ENCODE peak calls at places on chromosomes 7 and 10, in four cellular contexts. Z is CD8-positive, alpha-beta memory T cell; H is BE2C; A is adrenal gland. G is an unnamed sample. For H3K4me1 and H3K9me3, the result is how much of the 10 kb centered on the place peaks cover.

GRCh38 chr7:76302299-76303056 is at the start of gene HSPB1:
- DNase-seq in Z (peak), H (peak), A (peak), G (no peak)

GRCh38 chr10:11344550-11344949 is 266.9 kb downstream of the USP6NL start:
- DNase-seq in Z (no peak), H (no peak), A (no peak), G (no peak)

GRCh38 chr7:137129025-137129424 is 214.5 kb downstream of the PTN start:
- DNase-seq in Z (no peak), H (no peak), A (no peak), G (no peak)

GRCh38 chr10:130411496-130412070 is 275.4 kb downstream of the GLRX3 start:
- DNase-seq in Z (no peak), H (no peak), A (no peak), G (no peak)

GRCh38 chr7:25758559-25758958 is 393.4 kb upstream of the NFE2L3 start:
- DNase-seq in Z (no peak), H (no peak), A (no peak), G (no peak)

GRCh38 chr10:44198780-44199097 is 186.2 kb downstream of the CXCL12 start:
- DNase-seq in Z (no peak), H (no peak), A (no peak), G (no peak)

GRCh38 chr10:120455004-120455403 is 2.0 kb upstream of the PLPP4 start:
- DNase-seq in Z (no peak), H (no peak), A (no peak), G (no peak)

GRCh38 chr10:89332092-89332633 is 4.4 kb downstream of the IFIT3 start:
- DNase-seq in Z (no peak), H (no peak), A (no peak), G (no peak)

GRCh38 chr7:26588511-26588910 is 275.9 kb downstream of the SKAP2 start:
- DNase-seq in Z (no peak), H (no peak), A (no peak), G (no peak)

GRCh38 chr10:127910464-127910770 is 3.5 kb downstream of the PTPRE start:
- DNase-seq in Z (no peak), H (no peak), A (no peak), G (no peak)

GRCh38 chr7:148711191-148712102 is 12.7 kb downstream of the CUL1 start:
- DNase-seq in Z (no peak), H (no peak), A (no peak), G (no peak)

GRCh38 chr7:151599401-151600227 is 79.9 kb upstream of the RHEB start:
- DNase-seq in Z (no peak), H (no peak), A (peak), G (peak)

GRCh38 chr7:116526897-116527296 is 2.1 kb downstream of the CAV1 start:
- DNase-seq in Z (no peak), H (no peak), A (no peak), G (no peak)

GRCh38 chr10:110566472-110567200 is 859 bp upstream of the SMC3 start:
- DNase-seq in Z (no peak), H (no peak), A (no peak), G (no peak)

GRCh38 chr10:34854147-34854601 is 39.1 kb upstream of the PARD3 start:
- DNase-seq in Z (no peak), H (no peak), A (no peak), G (no peak)

GRCh38 chr7:34160261-34160752 is 255.0 kb downstream of the BMPER start:
- DNase-seq in Z (no peak), H (no peak), A (no peak), G (no peak)

GRCh38 chr7:33644489-33644888 is 260.9 kb upstream of the BMPER start:
- DNase-seq in Z (no peak), H (no peak), A (no peak), G (no peak)

GRCh38 chr10:93030409-93030808 is 30.2 kb upstream of the CYP26C1 start:
- DNase-seq in Z (no peak), H (no peak), A (no peak), G (no peak)

GRCh38 chr7:42671627-42672026 is 240.2 kb downstream of the C7orf25 start:
- DNase-seq in Z (no peak), H (no peak), A (no peak), G (no peak)

GRCh38 chr7:102974366-102975236 is 61.8 kb downstream of the LRRC17 start:
- DNase-seq in Z (no peak), H (peak), A (no peak), G (no peak)

GRCh38 chr7:26598867-26599266 is 265.5 kb downstream of the SKAP2 start:
- DNase-seq in Z (no peak), H (no peak), A (no peak), G (no peak)

GRCh38 chr7:84188811-84189405 is 5.7 kb downstream of the SEMA3A start:
- DNase-seq in Z (no peak), H (no peak), A (no peak), G (no peak)

GRCh38 chr7:7651479-7651878 is 10.9 kb downstream of the UMAD1 start:
- DNase-seq in Z (no peak), H (no peak), A (no peak), G (no peak)

GRCh38 chr10:12448729-12449391 is 99.5 kb downstream of the CAMK1D start:
- DNase-seq in Z (peak), H (no peak), A (no peak), G (peak)

GRCh38 chr7:28815369-28815927 is 142.7 kb downstream of the TRIL start:
- DNase-seq in Z (no peak), H (no peak), A (no peak), G (no peak)

GRCh38 chr7:135262623-135263320 is 29.1 kb downstream of the STRA8 start:
- DNase-seq in Z (no peak), H (no peak), A (no peak), G (no peak)

GRCh38 chr7:11341285-11341944 is 367.7 kb downstream of the PHF14 start:
- DNase-seq in Z (no peak), H (peak), A (no peak), G (no peak)

GRCh38 chr7:23380556-23380955 is 81.4 kb downstream of the MALSU1 start:
- DNase-seq in Z (no peak), H (no peak), A (no peak), G (no peak)

GRCh38 chr10:44978570-44979280 is at the start of gene DEPP1:
- DNase-seq in Z (no peak), H (peak), A (peak), G (peak)

GRCh38 chr7:128741491-128741890 is 2.3 kb downstream of the CALU start:
- DNase-seq in Z (no peak), H (no peak), A (no peak), G (no peak)
- H3K4me3 ChIP-seq in Z (no peak), H (no peak), A (no peak), G (no peak)

DNA sequence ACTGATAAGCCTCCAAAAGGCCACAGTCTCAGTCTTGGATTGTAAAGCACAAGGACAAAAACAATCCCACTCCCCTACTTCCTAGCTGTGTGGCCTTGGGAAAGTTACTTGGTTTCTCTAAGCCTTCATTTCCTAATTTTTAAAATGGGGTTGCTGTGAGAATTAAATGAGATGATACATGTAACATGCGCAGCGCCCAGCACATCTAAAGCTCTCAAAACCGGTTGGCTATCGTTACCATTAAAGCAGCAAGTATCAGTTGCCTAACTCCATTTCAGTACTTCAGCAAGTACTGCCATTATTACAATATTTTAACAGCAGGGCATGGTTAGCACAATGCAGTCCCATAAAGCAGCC is 1.9 kb downstream of the NRCAM start:
- DNase-seq in Z (no peak), H (no peak), A (no peak), G (no peak)
- H3K4me1 ChIP-seq in Z (under half), H (under half), A (under half), G (under half)

GRCh38 chr10:133611079-133611478 is 15.5 kb downstream of the FRG2B start:
- DNase-seq in Z (no peak), H (no peak), A (no peak), G (no peak)

GRCh38 chr10:133613699-133614098 is 12.9 kb downstream of the FRG2B start:
- DNase-seq in Z (no peak), H (no peak), A (no peak), G (no peak)

GRCh38 chr10:133608855-133609254 is 17.7 kb downstream of the FRG2B start:
- DNase-seq in Z (no peak), H (no peak), A (no peak), G (no peak)
- H3K9me3 ChIP-seq in Z (under half), H (under half), A (under half), G (under half)

GRCh38 chr10:86523348-86523747 is 1.8 kb upstream of the WAPL start:
- DNase-seq in Z (no peak), H (no peak), A (peak), G (no peak)
- H3K4me3 ChIP-seq in Z (no peak), H (peak), A (no peak), G (peak)

DNA sequence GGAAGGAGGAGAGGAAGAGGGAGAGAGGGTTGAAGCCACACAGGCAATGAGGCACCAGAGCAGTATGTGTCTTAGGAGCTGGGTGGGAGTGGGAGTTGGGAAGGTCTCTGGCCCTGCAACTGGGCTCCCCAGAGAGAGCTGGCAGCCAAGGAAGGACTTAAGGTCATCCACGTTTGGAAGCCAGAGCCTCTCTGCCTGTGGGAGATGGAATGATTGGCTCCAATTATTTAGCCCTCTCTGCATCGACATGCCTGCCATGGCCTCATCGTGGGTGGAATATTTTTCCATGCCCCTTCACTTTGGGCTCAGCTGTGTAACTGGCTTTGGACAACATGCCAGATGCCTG is 478.5 kb downstream of the RPS24 start:
- DNase-seq in Z (no peak), H (no peak), A (no peak), G (no peak)
- H3K4me1 ChIP-seq in Z (under half), H (under half), A (under half), G (under half)

DNA sequence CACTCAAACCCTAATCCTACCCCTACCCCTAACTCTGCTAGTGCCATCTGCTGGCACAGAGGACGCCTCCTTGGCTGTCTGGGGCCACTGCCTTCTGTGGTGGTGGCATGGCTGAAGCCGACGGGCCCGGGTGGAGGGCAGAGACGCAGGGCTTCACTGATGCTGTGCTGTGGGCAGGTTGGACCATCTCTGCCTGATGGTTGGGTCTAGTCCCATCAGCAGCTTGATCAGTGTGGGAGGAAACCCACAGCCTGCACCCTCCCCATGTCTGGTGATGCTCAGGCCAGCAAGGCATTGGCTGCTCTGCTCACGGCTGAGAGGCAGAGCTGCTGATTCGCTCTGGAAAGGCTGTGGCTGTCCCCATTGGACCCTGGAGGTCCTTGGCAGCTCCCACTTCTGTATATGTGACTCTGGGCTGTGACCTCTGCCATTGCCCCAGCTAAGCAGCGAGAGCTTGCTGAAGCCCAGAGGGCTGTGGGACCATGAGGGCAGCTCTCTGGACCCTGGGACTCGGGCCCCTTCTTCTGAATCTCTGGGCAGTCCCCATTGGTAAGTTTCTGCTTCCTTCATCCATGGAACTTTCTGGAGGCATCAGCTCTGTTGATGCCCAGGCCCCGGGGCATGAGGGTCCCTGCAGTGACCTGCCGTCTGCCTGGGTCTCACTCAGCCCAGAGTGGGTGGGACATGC is at the start of gene SCART1:
- DNase-seq in Z (peak), H (no peak), A (no peak), G (no peak)
- H3K9me3 ChIP-seq in Z (under half), H (under half), A (under half), G (under half)

DNA sequence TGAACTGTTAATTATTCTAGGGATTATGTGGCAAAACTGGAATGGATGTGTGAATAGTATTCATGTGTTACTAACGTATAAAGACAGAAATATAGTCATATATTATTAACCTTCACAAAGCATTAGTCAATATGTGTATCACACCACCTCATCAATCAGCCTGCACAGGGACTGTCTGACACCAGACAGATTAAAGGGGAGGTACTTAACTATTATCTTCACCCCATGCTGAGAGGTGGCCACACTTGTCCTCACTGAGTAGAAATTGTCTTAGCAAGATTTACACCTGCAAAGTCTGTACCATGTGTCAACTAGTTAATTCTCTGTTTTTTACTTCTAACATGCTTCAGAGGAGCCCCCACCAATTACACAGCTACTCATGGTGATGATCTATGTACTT is 146.3 kb upstream of the LRGUK start:
- DNase-seq in Z (no peak), H (no peak), A (no peak), G (no peak)
- H3K4me3 ChIP-seq in Z (no peak), H (no peak), A (no peak), G (no peak)

DNA sequence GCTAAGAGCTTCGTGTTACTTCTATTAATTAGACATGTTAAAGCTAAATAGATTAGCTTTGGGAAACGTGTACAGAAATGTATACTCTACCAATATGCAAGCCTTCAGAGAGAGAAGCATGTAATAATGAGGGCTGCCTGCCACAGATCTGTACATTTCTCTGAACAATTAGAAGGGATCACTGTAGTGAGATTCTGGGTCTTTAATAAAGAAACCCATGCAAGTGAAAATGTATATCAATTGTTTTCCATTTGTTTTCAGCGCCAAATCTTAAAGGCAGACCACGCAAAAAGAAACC is 149.1 kb downstream of the ARID5B start:
- DNase-seq in Z (no peak), H (no peak), A (no peak), G (no peak)
- H3K4me1 ChIP-seq in Z (half or more), H (under half), A (under half), G (half or more)

GRCh38 chr7:398888-399287 is 108.9 kb downstream of the FOXL3 start:
- DNase-seq in Z (no peak), H (no peak), A (no peak), G (no peak)
- H3K9me3 ChIP-seq in Z (under half), H (under half), A (under half), G (under half)

GRCh38 chr10:74743401-74743800 is 83.0 kb upstream of the KAT6B start:
- DNase-seq in Z (no peak), H (no peak), A (peak), G (no peak)
- H3K4me3 ChIP-seq in Z (no peak), H (no peak), A (no peak), G (no peak)